ENCODE peak calls at places on chromosomes 5 and 9, in six cellular contexts. One of them, this sample, is unnamed.

GRCh38 chr9:20929276-20929675 is 102.2 kb downstream of the HACD4 start:
- DNase-seq in A172: no peak
- DNase-seq in stimulated activated CD4-positive, alpha-beta T cell treated with anti-CD3 and anti-CD28 coated beads, Interleukin-1b, Interleukin-23, amount 100 ng/mL, for 48 hours: no peak
- DNase-seq in lower leg skin: no peak
- DNase-seq in H7: no peak
- DNase-seq in globus pallidus: no peak
- DNase-seq in this sample: no peak

GRCh38 chr9:112677040-112677439 is 40.9 kb downstream of the INIP start:
- DNase-seq in stimulated activated CD4-positive, alpha-beta T cell treated with anti-CD3 and anti-CD28 coated beads, Interleukin-1b, Interleukin-23, amount 100 ng/mL, for 48 hours: no peak
- DNase-seq in A172: no peak
- DNase-seq in H7: no peak
- DNase-seq in globus pallidus: no peak
- DNase-seq in lower leg skin: no peak
- DNase-seq in this sample: no peak

GRCh38 chr5:14184725-14185124 is 41.6 kb downstream of the TRIO start:
- DNase-seq in globus pallidus: no peak
- DNase-seq in H7: no peak
- DNase-seq in stimulated activated CD4-positive, alpha-beta T cell treated with anti-CD3 and anti-CD28 coated beads, Interleukin-1b, Interleukin-23, amount 100 ng/mL, for 48 hours: no peak
- DNase-seq in lower leg skin: no peak
- DNase-seq in A172: peak
- DNase-seq in this sample: no peak

GRCh38 chr9:101397746-101398334 is 578 bp downstream of the MRPL50 start:
- DNase-seq in lower leg skin: no peak
- DNase-seq in H7: no peak
- DNase-seq in globus pallidus: no peak
- DNase-seq in stimulated activated CD4-positive, alpha-beta T cell treated with anti-CD3 and anti-CD28 coated beads, Interleukin-1b, Interleukin-23, amount 100 ng/mL, for 48 hours: no peak
- DNase-seq in A172: no peak
- DNase-seq in this sample: no peak

GRCh38 chr5:107672212-107673105 is 1.7 kb upstream of the EFNA5 start:
- DNase-seq in lower leg skin: peak
- DNase-seq in stimulated activated CD4-positive, alpha-beta T cell treated with anti-CD3 and anti-CD28 coated beads, Interleukin-1b, Interleukin-23, amount 100 ng/mL, for 48 hours: no peak
- DNase-seq in globus pallidus: peak
- DNase-seq in H7: peak
- DNase-seq in A172: peak
- DNase-seq in this sample: no peak

GRCh38 chr5:173477320-173478055 is 139.0 kb downstream of the BOD1 start:
- DNase-seq in H7: no peak
- DNase-seq in globus pallidus: no peak
- DNase-seq in A172: no peak
- DNase-seq in lower leg skin: no peak
- DNase-seq in stimulated activated CD4-positive, alpha-beta T cell treated with anti-CD3 and anti-CD28 coated beads, Interleukin-1b, Interleukin-23, amount 100 ng/mL, for 48 hours: no peak
- DNase-seq in this sample: no peak

GRCh38 chr9:6413365-6414263 is 615 bp downstream of the UHRF2 start:
- DNase-seq in lower leg skin: peak
- DNase-seq in globus pallidus: peak
- DNase-seq in H7: peak
- DNase-seq in stimulated activated CD4-positive, alpha-beta T cell treated with anti-CD3 and anti-CD28 coated beads, Interleukin-1b, Interleukin-23, amount 100 ng/mL, for 48 hours: peak
- DNase-seq in A172: no peak
- DNase-seq in this sample: peak

GRCh38 chr5:147534172-147534951 is 24.5 kb upstream of the DPYSL3 start:
- DNase-seq in stimulated activated CD4-positive, alpha-beta T cell treated with anti-CD3 and anti-CD28 coated beads, Interleukin-1b, Interleukin-23, amount 100 ng/mL, for 48 hours: no peak
- DNase-seq in A172: peak
- DNase-seq in lower leg skin: no peak
- DNase-seq in H7: no peak
- DNase-seq in globus pallidus: no peak
- DNase-seq in this sample: no peak

GRCh38 chr5:140926211-140926902 is at the start of gene PCDHAC1:
- DNase-seq in stimulated activated CD4-positive, alpha-beta T cell treated with anti-CD3 and anti-CD28 coated beads, Interleukin-1b, Interleukin-23, amount 100 ng/mL, for 48 hours: peak
- DNase-seq in H7: peak
- DNase-seq in A172: peak
- DNase-seq in lower leg skin: peak
- DNase-seq in globus pallidus: peak
- DNase-seq in this sample: peak

GRCh38 chr5:177447611-177448243 is 1.1 kb downstream of the PRR7 start:
- DNase-seq in H7: peak
- DNase-seq in stimulated activated CD4-positive, alpha-beta T cell treated with anti-CD3 and anti-CD28 coated beads, Interleukin-1b, Interleukin-23, amount 100 ng/mL, for 48 hours: no peak
- DNase-seq in globus pallidus: peak
- DNase-seq in A172: peak
- DNase-seq in lower leg skin: no peak
- DNase-seq in this sample: no peak

GRCh38 chr9:38641985-38642864 is 21.8 kb upstream of the ANKRD18A start:
- DNase-seq in stimulated activated CD4-positive, alpha-beta T cell treated with anti-CD3 and anti-CD28 coated beads, Interleukin-1b, Interleukin-23, amount 100 ng/mL, for 48 hours: no peak
- DNase-seq in A172: peak
- DNase-seq in H7: peak
- DNase-seq in globus pallidus: peak
- DNase-seq in lower leg skin: no peak
- DNase-seq in this sample: no peak

GRCh38 chr9:81492710-81493447 is 196.5 kb downstream of the TLE1 start:
- DNase-seq in lower leg skin: no peak
- DNase-seq in H7: no peak
- DNase-seq in stimulated activated CD4-positive, alpha-beta T cell treated with anti-CD3 and anti-CD28 coated beads, Interleukin-1b, Interleukin-23, amount 100 ng/mL, for 48 hours: no peak
- DNase-seq in globus pallidus: no peak
- DNase-seq in A172: peak
- DNase-seq in this sample: no peak

GRCh38 chr9:97873877-97874276 is 20.9 kb downstream of the FOXE1 start:
- DNase-seq in A172: peak
- DNase-seq in H7: no peak
- DNase-seq in stimulated activated CD4-positive, alpha-beta T cell treated with anti-CD3 and anti-CD28 coated beads, Interleukin-1b, Interleukin-23, amount 100 ng/mL, for 48 hours: no peak
- DNase-seq in lower leg skin: no peak
- DNase-seq in globus pallidus: no peak
- DNase-seq in this sample: no peak

GRCh38 chr5:54531536-54531935 is 14.0 kb downstream of the SNX18 start:
- DNase-seq in H7: no peak
- DNase-seq in lower leg skin: peak
- DNase-seq in stimulated activated CD4-positive, alpha-beta T cell treated with anti-CD3 and anti-CD28 coated beads, Interleukin-1b, Interleukin-23, amount 100 ng/mL, for 48 hours: no peak
- DNase-seq in A172: peak
- DNase-seq in globus pallidus: no peak
- DNase-seq in this sample: no peak

GRCh38 chr9:38166501-38166900 is 97.5 kb upstream of the SHB start:
- DNase-seq in globus pallidus: no peak
- DNase-seq in lower leg skin: no peak
- DNase-seq in stimulated activated CD4-positive, alpha-beta T cell treated with anti-CD3 and anti-CD28 coated beads, Interleukin-1b, Interleukin-23, amount 100 ng/mL, for 48 hours: no peak
- DNase-seq in H7: no peak
- DNase-seq in A172: no peak
- DNase-seq in this sample: no peak

GRCh38 chr5:28165116-28165515 is 1126.7 kb upstream of the CDH9 start:
- DNase-seq in H7: no peak
- DNase-seq in lower leg skin: no peak
- DNase-seq in A172: peak
- DNase-seq in stimulated activated CD4-positive, alpha-beta T cell treated with anti-CD3 and anti-CD28 coated beads, Interleukin-1b, Interleukin-23, amount 100 ng/mL, for 48 hours: no peak
- DNase-seq in globus pallidus: peak
- DNase-seq in this sample: no peak

GRCh38 chr9:20872340-20872977 is 159.0 kb downstream of the HACD4 start:
- DNase-seq in H7: peak
- DNase-seq in globus pallidus: no peak
- DNase-seq in A172: peak
- DNase-seq in stimulated activated CD4-positive, alpha-beta T cell treated with anti-CD3 and anti-CD28 coated beads, Interleukin-1b, Interleukin-23, amount 100 ng/mL, for 48 hours: no peak
- DNase-seq in lower leg skin: no peak
- DNase-seq in this sample: no peak

GRCh38 chr9:88775037-88775471 is 216.2 kb upstream of the S1PR3 start:
- DNase-seq in globus pallidus: no peak
- DNase-seq in stimulated activated CD4-positive, alpha-beta T cell treated with anti-CD3 and anti-CD28 coated beads, Interleukin-1b, Interleukin-23, amount 100 ng/mL, for 48 hours: no peak
- DNase-seq in A172: peak
- DNase-seq in H7: no peak
- DNase-seq in lower leg skin: peak
- DNase-seq in this sample: no peak

GRCh38 chr5:72288923-72289322 is 31.1 kb downstream of the MRPS27 start:
- DNase-seq in A172: no peak
- DNase-seq in H7: no peak
- DNase-seq in globus pallidus: no peak
- DNase-seq in stimulated activated CD4-positive, alpha-beta T cell treated with anti-CD3 and anti-CD28 coated beads, Interleukin-1b, Interleukin-23, amount 100 ng/mL, for 48 hours: no peak
- DNase-seq in lower leg skin: no peak
- DNase-seq in this sample: no peak

GRCh38 chr5:132076983-132077382 is 3.4 kb downstream of the CSF2 start:
- DNase-seq in H7: no peak
- DNase-seq in lower leg skin: no peak
- DNase-seq in A172: no peak
- DNase-seq in globus pallidus: no peak
- DNase-seq in stimulated activated CD4-positive, alpha-beta T cell treated with anti-CD3 and anti-CD28 coated beads, Interleukin-1b, Interleukin-23, amount 100 ng/mL, for 48 hours: no peak
- DNase-seq in this sample: no peak

GRCh38 chr9:104961238-104961637 is 33.3 kb upstream of the ABCA1 start:
- DNase-seq in stimulated activated CD4-positive, alpha-beta T cell treated with anti-CD3 and anti-CD28 coated beads, Interleukin-1b, Interleukin-23, amount 100 ng/mL, for 48 hours: peak
- DNase-seq in H7: peak
- DNase-seq in lower leg skin: peak
- DNase-seq in globus pallidus: no peak
- DNase-seq in A172: peak
- DNase-seq in this sample: peak

GRCh38 chr5:96049398-96050272 is 88.0 kb upstream of the ELL2 start:
- DNase-seq in A172: peak
- DNase-seq in lower leg skin: no peak
- DNase-seq in H7: no peak
- DNase-seq in stimulated activated CD4-positive, alpha-beta T cell treated with anti-CD3 and anti-CD28 coated beads, Interleukin-1b, Interleukin-23, amount 100 ng/mL, for 48 hours: no peak
- DNase-seq in globus pallidus: no peak
- DNase-seq in this sample: no peak

GRCh38 chr9:30536494-30536893 is 1847.9 kb upstream of the ACO1 start:
- DNase-seq in globus pallidus: no peak
- DNase-seq in stimulated activated CD4-positive, alpha-beta T cell treated with anti-CD3 and anti-CD28 coated beads, Interleukin-1b, Interleukin-23, amount 100 ng/mL, for 48 hours: no peak
- DNase-seq in H7: no peak
- DNase-seq in A172: no peak
- DNase-seq in lower leg skin: no peak
- DNase-seq in this sample: no peak

GRCh38 chr9:135939351-135940265 is 21.6 kb downstream of the UBAC1 start:
- DNase-seq in A172: no peak
- DNase-seq in H7: no peak
- DNase-seq in stimulated activated CD4-positive, alpha-beta T cell treated with anti-CD3 and anti-CD28 coated beads, Interleukin-1b, Interleukin-23, amount 100 ng/mL, for 48 hours: peak
- DNase-seq in lower leg skin: no peak
- DNase-seq in globus pallidus: no peak
- DNase-seq in this sample: peak

GRCh38 chr5:170523129-170523497 is 19.3 kb downstream of the KCNIP1 start:
- DNase-seq in H7: no peak
- DNase-seq in globus pallidus: peak
- DNase-seq in stimulated activated CD4-positive, alpha-beta T cell treated with anti-CD3 and anti-CD28 coated beads, Interleukin-1b, Interleukin-23, amount 100 ng/mL, for 48 hours: no peak
- DNase-seq in lower leg skin: no peak
- DNase-seq in A172: no peak
- DNase-seq in this sample: no peak

GRCh38 chr5:127705120-127705892 is 2.1 kb downstream of the CCDC192 start:
- DNase-seq in stimulated activated CD4-positive, alpha-beta T cell treated with anti-CD3 and anti-CD28 coated beads, Interleukin-1b, Interleukin-23, amount 100 ng/mL, for 48 hours: no peak
- DNase-seq in lower leg skin: no peak
- DNase-seq in A172: peak
- DNase-seq in globus pallidus: no peak
- DNase-seq in H7: no peak
- DNase-seq in this sample: no peak

GRCh38 chr5:12072441-12072840 is 168.2 kb upstream of the CTNND2 start:
- DNase-seq in stimulated activated CD4-positive, alpha-beta T cell treated with anti-CD3 and anti-CD28 coated beads, Interleukin-1b, Interleukin-23, amount 100 ng/mL, for 48 hours: no peak
- DNase-seq in H7: no peak
- DNase-seq in globus pallidus: no peak
- DNase-seq in lower leg skin: no peak
- DNase-seq in A172: no peak
- DNase-seq in this sample: no peak